ENCODE peak calls at places on chromosomes 16 and 17, in five cellular contexts. One of them, this sample, is unnamed.

GRCh38 chr17:40510328-40510648 is 8.9 kb upstream of the TNS4 start:
- DNase-seq in IMR-90: peak; percentile 68
- DNase-seq in A549: peak; percentile 90
- DNase-seq in AG04450: no peak
- DNase-seq in heart left ventricle: no peak
- DNase-seq in this sample: no peak

GRCh38 chr16:88566158-88566557 is 4.0 kb upstream of the ZC3H18 start:
- DNase-seq in AG04450: peak; percentile 15
- DNase-seq in A549: no peak
- DNase-seq in IMR-90: peak; percentile 75
- DNase-seq in heart left ventricle: peak; percentile 3
- DNase-seq in this sample: peak; percentile 21

GRCh38 chr17:17723354-17724261 is 42.4 kb downstream of the RAI1 start:
- DNase-seq in AG04450: peak; percentile 46
- DNase-seq in heart left ventricle: no peak
- DNase-seq in IMR-90: peak; percentile 90
- DNase-seq in A549: no peak
- DNase-seq in this sample: peak; percentile 40

GRCh38 chr17:49229805-49230600 is 584 bp downstream of the PHOSPHO1 start:
- DNase-seq in A549: no peak
- DNase-seq in heart left ventricle: no peak
- DNase-seq in AG04450: no peak
- DNase-seq in IMR-90: no peak
- DNase-seq in this sample: no peak

GRCh38 chr17:17824119-17824779 is 12.5 kb downstream of the SREBF1 start:
- DNase-seq in A549: no peak
- DNase-seq in AG04450: no peak
- DNase-seq in IMR-90: no peak
- DNase-seq in heart left ventricle: no peak
- DNase-seq in this sample: no peak

GRCh38 chr16:27780468-27781194 is 230.7 kb downstream of the KATNIP start:
- DNase-seq in heart left ventricle: no peak
- DNase-seq in A549: no peak
- DNase-seq in IMR-90: no peak
- DNase-seq in AG04450: no peak
- DNase-seq in this sample: no peak

GRCh38 chr17:1058423-1059130 is 61.6 kb downstream of the TIMM22 start:
- DNase-seq in IMR-90: peak; percentile 35
- DNase-seq in A549: peak; percentile 73
- DNase-seq in heart left ventricle: peak; percentile 87
- DNase-seq in AG04450: no peak
- DNase-seq in this sample: no peak

GRCh38 chr16:85426806-85427205 is 186.3 kb upstream of the GSE1 start:
- DNase-seq in AG04450: no peak
- DNase-seq in heart left ventricle: no peak
- DNase-seq in A549: no peak
- DNase-seq in IMR-90: no peak
- DNase-seq in this sample: no peak

GRCh38 chr17:78785011-78785662 is 3.1 kb upstream of the CYTH1 start:
- DNase-seq in IMR-90: no peak
- DNase-seq in A549: no peak
- DNase-seq in heart left ventricle: no peak
- DNase-seq in AG04450: no peak
- DNase-seq in this sample: no peak

GRCh38 chr16:68992521-68992920 is 112.9 kb upstream of the HAS3 start:
- DNase-seq in heart left ventricle: no peak
- DNase-seq in A549: peak; percentile 46
- DNase-seq in AG04450: peak; percentile 23
- DNase-seq in IMR-90: peak; percentile 86
- DNase-seq in this sample: peak; percentile 14

GRCh38 chr17:55648086-55648485 is 74.6 kb downstream of the TMEM100 start:
- DNase-seq in A549: no peak
- DNase-seq in heart left ventricle: no peak
- DNase-seq in AG04450: no peak
- DNase-seq in IMR-90: no peak
- DNase-seq in this sample: no peak

GRCh38 chr16:19417640-19418039 is at the start of gene TMC5:
- DNase-seq in AG04450: no peak
- DNase-seq in heart left ventricle: no peak
- DNase-seq in IMR-90: no peak
- DNase-seq in A549: no peak
- DNase-seq in this sample: no peak

GRCh38 chr17:80885922-80886582 is 105.6 kb upstream of the CHMP6 start:
- DNase-seq in AG04450: no peak
- DNase-seq in A549: no peak
- DNase-seq in heart left ventricle: peak; percentile 24
- DNase-seq in IMR-90: no peak
- DNase-seq in this sample: no peak

DNA sequence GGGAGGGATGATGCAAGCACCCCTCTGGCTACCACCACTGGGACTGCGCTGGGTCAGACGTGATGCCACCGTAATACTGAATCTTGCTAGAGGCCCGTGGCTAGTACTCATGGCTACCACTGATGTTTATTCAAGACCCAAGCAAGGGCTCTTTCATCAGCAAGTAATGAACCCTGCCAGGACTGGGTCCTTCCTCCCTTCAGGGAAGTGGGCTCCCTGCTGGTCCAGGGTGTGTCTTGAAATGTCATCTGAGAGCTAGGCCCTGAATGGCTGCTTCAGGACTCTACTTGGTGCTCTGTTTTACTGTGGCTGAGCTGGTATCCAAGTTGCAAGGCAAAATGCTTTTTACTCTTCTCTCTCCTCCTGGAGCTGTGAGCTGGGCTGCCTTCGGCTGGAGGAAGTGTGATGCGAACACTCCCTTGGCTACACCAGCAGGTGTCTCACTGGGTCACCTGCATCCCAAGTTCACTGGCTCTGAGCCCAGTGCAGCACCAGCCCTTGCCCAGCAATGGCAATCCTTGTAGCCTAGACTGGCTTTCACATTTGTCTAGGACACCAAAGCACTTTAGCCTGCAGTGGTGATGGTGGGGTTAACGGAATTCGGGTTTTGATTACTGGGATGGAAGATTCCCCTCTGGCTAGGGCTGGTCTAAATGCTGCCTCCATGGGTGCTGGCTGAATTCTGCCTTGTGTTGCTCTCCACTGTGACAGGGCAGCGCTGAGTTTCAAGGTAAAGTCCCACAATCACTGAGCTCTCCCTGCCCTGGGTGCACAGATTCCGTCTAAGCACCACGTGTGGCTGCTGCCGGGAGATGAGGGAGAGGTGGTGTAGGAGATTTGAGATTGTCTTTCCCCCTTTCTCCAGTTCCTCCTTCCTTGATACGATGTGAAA is 98.6 kb downstream of the USP22 start:
- DNase-seq in heart left ventricle: no peak
- DNase-seq in IMR-90: no peak
- DNase-seq in AG04450: no peak
- DNase-seq in A549: no peak
- DNase-seq in this sample: no peak
- TF ChIP-seq CTCF in heart left ventricle: no peak
- TF ChIP-seq CTCF in IMR-90: no peak
- TF ChIP-seq CTCF in AG04450: no peak
- TF ChIP-seq CTCF in A549: peak; percentile 41
- TF ChIP-seq CTCF in this sample: no peak

GRCh38 chr17:77528516-77529327 is 388.0 kb downstream of the SEC14L1 start:
- DNase-seq in heart left ventricle: no peak
- DNase-seq in AG04450: no peak
- DNase-seq in IMR-90: no peak
- DNase-seq in A549: no peak
- DNase-seq in this sample: no peak
- H3K4me3 ChIP-seq in heart left ventricle: peak overlapping the region; percentile 45
- H3K4me3 ChIP-seq in AG04450: peak overlapping the region; percentile 41
- H3K4me3 ChIP-seq in IMR-90: no peak overlapping the region
- H3K4me3 ChIP-seq in A549: peak overlapping the region; percentile 41
- H3K4me3 ChIP-seq in this sample: peak overlapping the region; percentile 33

GRCh38 chr16:67013823-67014640 is 14.9 kb upstream of the CBFB start:
- DNase-seq in A549: peak; percentile 41
- DNase-seq in heart left ventricle: peak; percentile 92
- DNase-seq in AG04450: no peak
- DNase-seq in IMR-90: peak; percentile 46
- DNase-seq in this sample: no peak
- TF ChIP-seq CTCF in A549: no peak
- TF ChIP-seq CTCF in heart left ventricle: peak; percentile 45
- TF ChIP-seq CTCF in AG04450: peak; percentile 11
- TF ChIP-seq CTCF in IMR-90: peak; percentile 30
- TF ChIP-seq CTCF in this sample: no peak

GRCh38 chr17:30894236-30894635 is 11.8 kb downstream of the TEFM start:
- DNase-seq in AG04450: no peak
- DNase-seq in A549: no peak
- DNase-seq in heart left ventricle: no peak
- DNase-seq in IMR-90: no peak
- DNase-seq in this sample: no peak

GRCh38 chr17:30897311-30897710 is 8.7 kb downstream of the TEFM start:
- DNase-seq in A549: no peak
- DNase-seq in AG04450: no peak
- DNase-seq in IMR-90: no peak
- DNase-seq in heart left ventricle: no peak
- DNase-seq in this sample: no peak
- H3K4me3 ChIP-seq in A549: no peak overlapping the region
- H3K4me3 ChIP-seq in AG04450: no peak overlapping the region
- H3K4me3 ChIP-seq in IMR-90: no peak overlapping the region
- H3K4me3 ChIP-seq in heart left ventricle: no peak overlapping the region
- H3K4me3 ChIP-seq in this sample: no peak overlapping the region

GRCh38 chr17:63442549-63443035 is 3.5 kb downstream of the CYB561 start:
- DNase-seq in A549: no peak
- DNase-seq in IMR-90: no peak
- DNase-seq in AG04450: no peak
- DNase-seq in heart left ventricle: no peak
- DNase-seq in this sample: no peak
- TF ChIP-seq CTCF in A549: peak; percentile 7
- TF ChIP-seq CTCF in IMR-90: peak; percentile 25
- TF ChIP-seq CTCF in AG04450: peak; percentile 22
- TF ChIP-seq CTCF in heart left ventricle: peak; percentile 35
- TF ChIP-seq CTCF in this sample: peak; percentile 27

GRCh38 chr17:29430275-29430674 is 40.1 kb downstream of the TAOK1 start:
- DNase-seq in AG04450: no peak
- DNase-seq in IMR-90: no peak
- DNase-seq in A549: no peak
- DNase-seq in heart left ventricle: no peak
- DNase-seq in this sample: no peak
- H3K4me3 ChIP-seq in AG04450: no peak overlapping the region
- H3K4me3 ChIP-seq in IMR-90: no peak overlapping the region
- H3K4me3 ChIP-seq in A549: no peak overlapping the region
- H3K4me3 ChIP-seq in heart left ventricle: no peak overlapping the region
- H3K4me3 ChIP-seq in this sample: no peak overlapping the region

DNA sequence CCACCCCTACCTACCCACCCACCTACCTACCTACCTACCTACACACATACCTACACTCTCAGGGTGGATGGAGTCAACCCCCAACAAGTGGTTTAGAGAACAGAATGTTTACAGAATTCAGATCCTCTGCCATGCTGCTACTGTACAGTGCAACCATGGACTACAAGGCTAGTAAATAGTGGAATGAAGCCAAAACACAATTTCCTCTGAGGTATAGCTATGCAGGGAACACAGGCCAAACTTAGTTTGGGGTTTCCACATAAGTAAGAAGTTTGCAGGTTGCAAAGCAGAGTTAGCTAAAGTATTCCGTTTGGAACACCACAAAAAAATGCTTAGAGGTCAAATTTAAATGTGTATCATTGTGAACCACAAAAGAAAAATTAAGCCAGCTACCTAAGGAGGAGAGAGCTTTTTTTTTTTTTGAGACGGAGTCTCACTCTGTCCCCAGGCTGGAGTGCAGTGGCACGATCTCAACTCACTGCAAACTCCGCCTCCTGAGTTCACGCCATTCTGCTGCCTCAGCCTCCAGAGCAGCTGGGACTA is 2.7 kb upstream of the AP1G1 start:
- DNase-seq in heart left ventricle: no peak
- DNase-seq in AG04450: no peak
- DNase-seq in A549: no peak
- DNase-seq in IMR-90: peak; percentile 60
- DNase-seq in this sample: no peak
- TF ChIP-seq CTCF in heart left ventricle: no peak
- TF ChIP-seq CTCF in AG04450: no peak
- TF ChIP-seq CTCF in A549: no peak
- TF ChIP-seq CTCF in IMR-90: no peak
- TF ChIP-seq CTCF in this sample: no peak

GRCh38 chr16:30902070-30902972 is 5.9 kb downstream of the CTF1 start:
- DNase-seq in IMR-90: peak; percentile 63
- DNase-seq in A549: peak; percentile 82
- DNase-seq in AG04450: no peak
- DNase-seq in heart left ventricle: peak; percentile 92
- DNase-seq in this sample: no peak

GRCh38 chr16:30899794-30900193 is 3.4 kb downstream of the CTF1 start:
- DNase-seq in AG04450: no peak
- DNase-seq in A549: no peak
- DNase-seq in IMR-90: no peak
- DNase-seq in heart left ventricle: no peak
- DNase-seq in this sample: no peak

GRCh38 chr16:30903002-30903401 is 6.6 kb downstream of the CTF1 start:
- DNase-seq in IMR-90: no peak
- DNase-seq in heart left ventricle: no peak
- DNase-seq in AG04450: no peak
- DNase-seq in A549: no peak
- DNase-seq in this sample: no peak

GRCh38 chr16:30900588-30900987 is 4.2 kb downstream of the CTF1 start:
- DNase-seq in heart left ventricle: no peak
- DNase-seq in AG04450: no peak
- DNase-seq in A549: no peak
- DNase-seq in IMR-90: no peak
- DNase-seq in this sample: no peak

DNA sequence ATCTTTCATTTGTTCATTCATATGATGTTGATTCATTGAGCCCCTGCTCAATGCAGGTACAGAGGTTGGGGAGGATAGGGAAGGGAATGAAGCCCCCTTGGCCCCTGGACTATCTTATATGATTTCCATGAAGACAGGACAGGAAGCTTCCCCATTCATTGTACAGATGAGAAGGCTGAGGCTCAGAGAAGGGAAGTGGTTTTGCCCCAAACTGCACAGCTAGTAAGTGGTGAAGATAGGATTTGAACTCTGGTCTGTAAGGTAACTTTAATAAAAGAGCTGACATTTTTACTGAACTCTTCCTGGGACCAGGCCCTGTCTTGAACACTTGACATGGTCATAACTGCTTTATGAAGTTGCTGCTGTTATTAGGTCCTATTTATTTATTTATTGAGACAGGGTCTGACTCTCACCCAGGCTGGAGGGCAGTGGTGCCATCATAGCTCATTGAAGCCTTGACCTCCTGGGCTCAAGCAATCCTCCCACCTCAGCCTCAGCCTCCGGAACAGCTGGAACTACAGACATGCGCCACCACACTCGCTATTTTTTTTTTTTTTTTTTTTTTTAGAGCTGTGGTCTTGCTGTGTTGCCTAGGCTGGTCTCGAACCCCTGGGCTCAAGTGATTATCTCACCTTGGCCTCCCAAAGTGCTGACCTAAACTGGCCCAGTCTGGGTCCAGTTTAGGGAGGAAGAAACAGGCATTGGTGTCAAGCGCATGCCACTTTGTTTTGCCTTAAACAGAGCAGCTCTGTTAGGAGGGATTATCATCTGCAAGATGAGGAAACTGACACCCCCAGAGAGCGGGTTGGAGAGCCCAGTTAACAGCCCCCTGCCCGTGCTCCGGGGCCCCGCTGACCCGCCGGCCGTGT is 5.0 kb downstream of the CTF1 start:
- DNase-seq in A549: no peak
- DNase-seq in heart left ventricle: no peak
- DNase-seq in AG04450: no peak
- DNase-seq in IMR-90: no peak
- DNase-seq in this sample: no peak
- H3K4me3 ChIP-seq in A549: peak overlapping the region; percentile 49
- H3K4me3 ChIP-seq in heart left ventricle: peak overlapping the region; percentile 66
- H3K4me3 ChIP-seq in AG04450: peak overlapping the region; percentile 41
- H3K4me3 ChIP-seq in IMR-90: peak overlapping the region; percentile 19
- H3K4me3 ChIP-seq in this sample: peak overlapping the region; percentile 31

GRCh38 chr17:76075364-76076099 is 951 bp downstream of the GALR2 start:
- DNase-seq in AG04450: no peak
- DNase-seq in heart left ventricle: no peak
- DNase-seq in A549: peak; percentile 57
- DNase-seq in IMR-90: no peak
- DNase-seq in this sample: no peak
- TF ChIP-seq CTCF in AG04450: no peak
- TF ChIP-seq CTCF in heart left ventricle: peak; percentile 28
- TF ChIP-seq CTCF in A549: peak; percentile 47
- TF ChIP-seq CTCF in IMR-90: no peak
- TF ChIP-seq CTCF in this sample: no peak

This sample was measured in AG09309.